ENCODE peak calls at places on chromosome 16, in ten cellular contexts. K is CD8-positive, alpha-beta memory T cell; Y is ovary; T is GM23338; H is SJSA1; C is thoracic aorta; P is CD4-positive, alpha-beta T cell; V is Peyer's patch; F is RWPE2; X is IMR-90. D is an unnamed sample.
A peak's percentile ranks its signal among the peaks of the same experiment; 100 is the strongest.

GRCh38 chr16:2172688-2173335 is 17.2 kb downstream of the TRAF7 start:
- DNase-seq in K (no peak), Y (no peak), T (no peak), H (no peak), C (no peak), P (no peak), V (no peak), F (no peak), X (no peak), D (no peak)

GRCh38 chr16:68366062-68366461 is 55.2 kb downstream of the PRMT7 start:
- DNase-seq in K (no peak), Y (no peak), T (no peak), H (no peak), C (no peak), P (no peak), V (no peak), F (peak; percentile 52), X (no peak), D (no peak)

GRCh38 chr16:89281829-89282228 is 64.3 kb downstream of the ZNF778 start:
- DNase-seq in K (no peak), Y (no peak), T (no peak), H (no peak), C (no peak), P (no peak), V (no peak), F (peak; percentile 71), X (no peak), D (no peak)

GRCh38 chr16:71552698-71553503 is 24.0 kb downstream of the TAT start:
- DNase-seq in K (no peak), Y (no peak), T (peak; percentile 47), H (no peak), C (no peak), P (no peak), V (no peak), F (no peak), X (no peak), D (no peak)

GRCh38 chr16:24013733-24014645 is 178.2 kb downstream of the PRKCB start:
- DNase-seq in K (peak; percentile 85), Y (no peak), T (no peak), H (peak; percentile 53), C (no peak), P (peak; percentile 54), V (peak; percentile 57), F (no peak), X (no peak), D (no peak)

GRCh38 chr16:73560497-73560896 is 512.6 kb upstream of the ZFHX3 start:
- DNase-seq in K (no peak), Y (no peak), T (no peak), H (no peak), C (no peak), P (no peak), V (no peak), F (no peak), X (no peak), D (no peak)

GRCh38 chr16:19879241-19879792 is 5.3 kb downstream of the GPRC5B start:
- DNase-seq in K (no peak), Y (no peak), T (peak; percentile 77), H (no peak), C (no peak), P (no peak), V (no peak), F (no peak), X (peak; percentile 68), D (peak; percentile 96)

GRCh38 chr16:76650579-76650978 is 373.4 kb downstream of the CNTNAP4 start:
- DNase-seq in K (no peak), Y (no peak), T (no peak), H (no peak), C (no peak), P (no peak), V (no peak), F (no peak), X (no peak), D (peak; percentile 32)

GRCh38 chr16:14062261-14062660 is 8.9 kb upstream of the MRTFB start:
- DNase-seq in K (no peak), Y (no peak), T (no peak), H (no peak), C (no peak), P (no peak), V (no peak), F (no peak), X (no peak), D (no peak)

GRCh38 chr16:4369006-4369766 is 2.5 kb upstream of the VASN start:
- DNase-seq in K (no peak), Y (no peak), T (no peak), H (no peak), C (peak; percentile 54), P (no peak), V (no peak), F (peak; percentile 90), X (peak; percentile 51), D (peak; percentile 29)

GRCh38 chr16:66228791-66229190 is 137.7 kb upstream of the CDH5 start:
- DNase-seq in K (no peak), Y (peak; percentile 59), T (no peak), H (no peak), C (no peak), P (no peak), V (no peak), F (peak; percentile 34), X (peak; percentile 38), D (no peak)

GRCh38 chr16:84047206-84047605 is 4.6 kb upstream of the SLC38A8 start:
- DNase-seq in K (no peak), Y (no peak), T (no peak), H (no peak), C (no peak), P (no peak), V (no peak), F (peak; percentile 32), X (no peak), D (no peak)

GRCh38 chr16:89042711-89043551 is 50.7 kb upstream of the ACSF3 start:
- DNase-seq in K (no peak), Y (no peak), T (no peak), H (no peak), C (no peak), P (no peak), V (no peak), F (peak; percentile 60), X (no peak), D (no peak)

GRCh38 chr16:54342001-54342776 is 55.6 kb upstream of the IRX3 start:
- DNase-seq in K (no peak), Y (no peak), T (no peak), H (no peak), C (no peak), P (no peak), V (no peak), F (no peak), X (no peak), D (peak; percentile 43)

GRCh38 chr16:20839504-20839903 is 33.2 kb downstream of the REXO5 start:
- DNase-seq in K (no peak), Y (no peak), T (no peak), H (no peak), C (no peak), P (no peak), V (no peak), F (no peak), X (no peak), D (no peak)

GRCh38 chr16:4597174-4597573 is 17.5 kb downstream of the UBALD1 start:
- DNase-seq in K (no peak), Y (no peak), T (no peak), H (no peak), C (no peak), P (no peak), V (no peak), F (no peak), X (no peak), D (peak; percentile 69)

DNA sequence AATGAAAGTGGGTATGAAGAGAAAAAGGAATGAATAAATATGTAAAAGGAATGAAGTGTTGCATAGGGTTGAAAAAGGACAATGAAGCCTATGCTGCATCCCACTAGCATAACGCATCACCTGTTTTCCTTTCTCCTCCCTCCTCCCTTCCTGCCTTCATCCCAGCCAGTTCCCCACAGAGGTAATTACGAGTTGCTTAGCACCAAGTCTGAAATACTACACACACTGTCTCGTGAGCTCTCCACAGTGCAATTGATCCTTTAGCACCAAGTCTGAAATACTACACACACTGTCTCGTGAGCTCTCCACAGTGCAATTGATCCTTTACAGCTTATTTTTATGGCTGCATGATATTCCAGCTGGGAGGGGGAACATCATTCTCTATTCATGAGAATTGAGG is 1.1 kb upstream of the DRC7 start:
- DNase-seq in K (no peak), Y (no peak), T (no peak), H (no peak), C (no peak), P (no peak), V (no peak), F (no peak), X (no peak), D (no peak)
- H3K27ac ChIP-seq in K (no peak overlapping the region), Y (no peak overlapping the region), T (no peak overlapping the region), H (no peak overlapping the region), C (no peak overlapping the region), P (no peak overlapping the region), V (no peak overlapping the region), F (no peak overlapping the region), X (no peak overlapping the region), D (no peak overlapping the region)

DNA sequence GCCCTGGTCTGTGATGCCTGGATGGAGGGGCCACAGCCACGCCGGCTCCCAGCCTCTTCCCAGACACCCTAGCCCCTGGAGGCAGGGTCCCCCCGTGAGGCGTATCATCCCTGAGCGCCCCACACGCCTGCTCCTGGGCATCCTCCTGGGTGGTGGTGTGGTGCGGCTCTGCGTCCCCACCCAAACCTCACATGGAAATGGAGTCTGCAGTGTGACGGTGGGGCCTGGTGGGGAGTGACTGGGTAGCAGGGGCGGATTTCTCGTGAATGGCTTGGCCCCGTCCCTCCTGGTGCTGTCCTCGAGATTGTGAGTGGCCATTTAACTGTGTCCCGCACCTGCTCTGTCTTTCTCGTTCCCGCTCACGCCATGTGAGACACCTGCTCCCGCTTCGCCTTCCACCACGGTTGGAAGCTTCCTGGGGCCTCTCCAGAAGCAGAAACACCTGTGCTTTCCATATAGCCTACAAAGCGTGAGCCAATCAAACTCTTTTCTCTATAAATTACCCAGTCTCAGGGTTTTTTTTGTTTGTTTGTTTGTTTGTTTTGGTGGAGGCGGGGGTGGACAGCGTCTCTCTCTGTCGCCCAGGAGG is 5.9 kb upstream of the SSTR5 start:
- DNase-seq in K (no peak), Y (no peak), T (no peak), H (no peak), C (no peak), P (no peak), V (no peak), F (no peak), X (no peak), D (no peak)
- H3K27me3 ChIP-seq in K (peaks cover 4% of the 10 kb centered on the region), Y (no peaks in the 10 kb centered on the region), T (no peaks in the 10 kb centered on the region), H (peaks cover 97% of the 10 kb centered on the region), C (peaks cover 10% of the 10 kb centered on the region), P (peaks cover 55% of the 10 kb centered on the region), V (no peaks in the 10 kb centered on the region), F (peaks cover 81% of the 10 kb centered on the region), X (peaks cover 53% of the 10 kb centered on the region), D (peaks cover 40% of the 10 kb centered on the region)

GRCh38 chr16:81697886-81698635 is 81.0 kb upstream of the PLCG2 start:
- DNase-seq in K (no peak), Y (no peak), T (no peak), H (no peak), C (no peak), P (no peak), V (no peak), F (no peak), X (no peak), D (no peak)
- H3K27ac ChIP-seq in K (no peak overlapping the region), Y (no peak overlapping the region), T (no peak overlapping the region), H (no peak overlapping the region), C (no peak overlapping the region), P (no peak overlapping the region), V (peak overlapping the region; percentile 57), F (no peak overlapping the region), X (no peak overlapping the region), D (no peak overlapping the region)

DNA sequence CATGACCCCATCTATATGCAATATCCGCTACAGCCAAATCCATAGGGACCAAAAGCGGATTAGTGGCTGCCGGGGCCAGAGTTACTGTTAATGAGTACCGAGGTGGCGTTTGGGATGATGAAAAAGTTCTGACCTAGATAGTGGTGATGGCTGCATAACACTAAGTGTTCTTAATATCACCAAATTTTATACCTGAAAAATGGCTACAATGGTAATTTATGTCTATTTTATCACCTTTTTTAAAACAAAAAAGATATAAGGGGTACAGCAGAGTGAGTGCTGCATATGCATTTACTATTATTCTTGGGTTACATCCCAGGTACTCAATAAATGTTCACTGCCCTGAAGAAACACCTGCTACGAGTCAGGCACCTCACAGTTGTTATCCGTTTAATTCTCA is 828 bp upstream of the HBQ1 start:
- DNase-seq in K (no peak), Y (no peak), T (no peak), H (no peak), C (no peak), P (no peak), V (no peak), F (no peak), X (no peak), D (no peak)
- H3K27me3 ChIP-seq in K (peaks cover 35% of the 10 kb centered on the region), Y (peaks cover 2% of the 10 kb centered on the region), T (peaks cover 65% of the 10 kb centered on the region), H (peaks cover 56% of the 10 kb centered on the region), C (peaks cover 27% of the 10 kb centered on the region), P (peaks cover 40% of the 10 kb centered on the region), V (no peaks in the 10 kb centered on the region), F (peaks cover 44% of the 10 kb centered on the region), X (peaks cover 37% of the 10 kb centered on the region), D (peaks cover 57% of the 10 kb centered on the region)